ENCODE peak calls at places on chromosomes 16 and 17, in nine cellular contexts. O is coronary artery; P is keratinocyte; E is breast epithelium; F is tibial artery; K is prostate gland; L is cardiac muscle cell; N is CD4-positive, alpha-beta memory T cell; C is kidney. I is an unnamed sample.

GRCh38 chr16:19980866-19981265 is 92.8 kb downstream of the GPR139 start:
- DNase-seq in L (peak), O (no peak), C (no peak), F (no peak), P (no peak), K (no peak), E (no peak), N (no peak), I (no peak)

GRCh38 chr16:28823719-28824547 is 1.1 kb downstream of the ATXN2L start:
- DNase-seq in F (peak), K (peak), P (peak), O (peak), L (peak), E (peak), N (peak), C (peak), I (peak)

GRCh38 chr17:46818319-46818928 is at the start of gene WNT3:
- DNase-seq in P (no peak), F (no peak), L (peak), O (no peak), N (peak), K (no peak), E (no peak), C (no peak), I (peak)

GRCh38 chr17:62950067-62950466 is 16.0 kb upstream of the TANC2 start:
- DNase-seq in K (no peak), L (peak), F (no peak), N (no peak), P (no peak), E (no peak), C (no peak), O (no peak), I (no peak)

GRCh38 chr16:7946142-7946541 is 613.5 kb downstream of the RBFOX1 start:
- DNase-seq in C (no peak), O (no peak), L (no peak), F (no peak), K (no peak), N (no peak), P (no peak), E (no peak), I (no peak)

GRCh38 chr17:10728331-10728730 is 1.5 kb downstream of the TMEM220 start:
- DNase-seq in N (no peak), E (no peak), K (no peak), P (no peak), L (no peak), F (no peak), O (no peak), C (no peak), I (no peak)

GRCh38 chr17:66351701-66352100 is 49.3 kb downstream of the PRKCA start:
- DNase-seq in O (no peak), C (no peak), K (no peak), P (no peak), L (no peak), E (no peak), N (no peak), F (no peak), I (no peak)

GRCh38 chr16:59605706-59606105 is 871.6 kb upstream of the GOT2 start:
- DNase-seq in F (no peak), K (no peak), O (no peak), P (no peak), E (no peak), N (no peak), L (no peak), C (no peak), I (no peak)

GRCh38 chr16:23781176-23781575 is 26.4 kb downstream of the CHP2 start:
- DNase-seq in E (no peak), C (no peak), O (no peak), F (no peak), K (peak), N (no peak), P (no peak), L (no peak), I (no peak)

GRCh38 chr16:27698266-27698665 is 148.3 kb downstream of the KATNIP start:
- DNase-seq in F (peak), C (peak), P (no peak), E (no peak), O (no peak), L (peak), K (no peak), N (no peak), I (no peak)

GRCh38 chr17:83150369-83151055 is 71.1 kb downstream of the METRNL start:
- DNase-seq in N (no peak), E (peak), F (no peak), C (no peak), K (no peak), P (no peak), L (no peak), O (no peak), I (no peak)

GRCh38 chr17:1647802-1648581 is 1.7 kb downstream of the RILP start:
- DNase-seq in P (no peak), N (no peak), K (peak), C (peak), O (no peak), E (no peak), F (peak), L (peak), I (no peak)

GRCh38 chr16:7313170-7313569 is 19.5 kb upstream of the RBFOX1 start:
- DNase-seq in F (no peak), N (no peak), L (peak), P (no peak), K (no peak), E (no peak), O (no peak), C (no peak), I (no peak)

GRCh38 chr16:29925173-29925804 is 737 bp downstream of the KCTD13 start:
- DNase-seq in L (no peak), O (no peak), C (no peak), K (no peak), E (no peak), N (no peak), P (no peak), F (no peak), I (no peak)

GRCh38 chr16:12628526-12628925 is 175.2 kb downstream of the CPPED1 start:
- DNase-seq in L (no peak), N (no peak), E (no peak), F (no peak), P (no peak), O (no peak), K (no peak), C (no peak), I (no peak)
- H3K27ac ChIP-seq in L (no peak), N (no peak), E (no peak), F (no peak), P (no peak), O (no peak), K (no peak), C (no peak), I (no peak)

GRCh38 chr17:75160211-75160610 is 5.9 kb upstream of the JPT1 start:
- DNase-seq in C (no peak), O (no peak), L (no peak), N (no peak), E (no peak), P (no peak), F (no peak), K (no peak), I (no peak)
- H3K27ac ChIP-seq in C (no peak), O (no peak), L (no peak), N (no peak), E (no peak), P (peak), F (no peak), K (no peak), I (peak)

DNA sequence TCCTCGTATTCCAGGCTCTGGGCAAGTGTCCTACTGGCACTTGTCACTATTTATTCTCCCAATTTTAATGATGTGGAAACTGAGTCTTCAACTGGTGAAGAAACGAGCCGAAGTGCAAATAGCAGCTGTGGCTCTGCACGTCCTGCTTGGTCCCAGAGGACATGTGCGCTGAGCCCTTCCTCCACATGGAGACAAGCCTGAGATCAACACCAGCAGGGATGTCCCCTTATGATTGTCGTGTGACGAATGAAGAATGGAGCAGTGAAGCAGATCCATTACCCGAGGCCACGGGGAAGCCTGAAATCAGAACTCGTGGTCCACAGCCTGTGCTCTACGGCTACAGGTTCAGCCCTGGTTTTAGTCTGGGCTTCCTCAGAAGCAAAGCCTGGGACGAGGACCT is 61.0 kb downstream of the FOXL1 start:
- DNase-seq in L (no peak), E (no peak), K (no peak), O (no peak), N (no peak), F (no peak), P (no peak), C (no peak), I (no peak)
- H3K27ac ChIP-seq in L (no peak), E (no peak), K (no peak), O (no peak), N (no peak), F (no peak), P (no peak), C (no peak), I (no peak)

GRCh38 chr17:19943026-19943425 is 34.6 kb downstream of the AKAP10 start:
- DNase-seq in L (no peak), P (no peak), E (no peak), K (no peak), F (no peak), O (no peak), N (no peak), C (no peak), I (no peak)

GRCh38 chr17:19943599-19943998 is 34.0 kb downstream of the AKAP10 start:
- DNase-seq in F (no peak), L (no peak), N (no peak), K (no peak), C (no peak), O (no peak), E (no peak), P (no peak), I (no peak)

GRCh38 chr17:19945009-19945650 is 32.5 kb downstream of the AKAP10 start:
- DNase-seq in C (no peak), P (no peak), N (no peak), E (no peak), K (no peak), L (no peak), F (no peak), O (no peak), I (no peak)

GRCh38 chr17:19946921-19947320 is 30.7 kb downstream of the AKAP10 start:
- DNase-seq in P (no peak), L (no peak), K (no peak), E (no peak), O (no peak), N (no peak), C (no peak), F (no peak), I (no peak)

DNA sequence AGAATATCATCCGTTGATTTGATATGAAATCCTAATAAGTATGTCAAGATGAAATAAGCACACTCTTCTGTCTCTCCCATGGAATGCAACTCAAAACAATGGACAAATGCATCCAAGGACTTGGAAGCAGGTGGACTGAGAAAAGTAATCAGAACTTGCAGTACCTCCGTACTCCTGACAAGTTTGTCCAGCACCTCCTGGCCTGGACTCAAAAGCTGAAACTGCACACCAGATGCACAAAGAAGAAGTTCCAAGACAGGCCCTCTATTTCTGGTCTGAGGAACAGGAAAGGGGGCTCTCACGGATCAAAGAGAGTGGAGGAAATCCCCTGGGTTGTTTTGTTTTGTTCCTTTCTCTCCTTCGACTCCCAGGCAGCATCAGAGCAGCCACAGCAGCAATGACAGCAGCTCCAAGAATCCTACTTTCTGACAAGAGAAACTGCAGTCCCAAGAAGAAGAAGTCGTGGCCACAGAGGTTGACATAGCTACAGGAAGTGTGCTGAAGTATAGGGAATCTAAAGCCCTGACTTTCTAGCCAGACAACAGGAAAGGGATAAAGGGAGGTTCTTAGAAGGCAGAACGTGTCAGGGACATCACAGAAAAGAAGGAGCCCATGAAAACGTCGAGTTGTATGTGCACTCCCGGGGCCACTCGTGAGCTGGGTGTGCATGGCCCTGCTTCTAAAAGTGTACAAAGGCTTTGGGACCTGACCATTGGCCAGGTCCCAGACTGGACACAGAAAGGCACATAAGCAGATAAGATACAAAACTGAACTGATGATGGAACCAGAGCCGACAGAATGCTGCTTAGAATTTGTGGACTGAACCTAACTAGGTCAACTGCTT is 29.3 kb downstream of the AKAP10 start:
- DNase-seq in P (no peak), F (no peak), N (no peak), C (no peak), E (no peak), O (no peak), K (peak), L (peak), I (no peak)
- H3K27ac ChIP-seq in P (no peak), F (no peak), N (no peak), C (no peak), E (no peak), O (no peak), K (peak), L (peak), I (no peak)

GRCh38 chr16:526181-527014 is 1.1 kb upstream of the CAPN15 start:
- DNase-seq in E (peak), L (peak), N (no peak), O (peak), K (no peak), P (no peak), C (no peak), F (no peak), I (no peak)

GRCh38 chr16:524274-525011 is 3.1 kb upstream of the CAPN15 start:
- DNase-seq in N (no peak), C (peak), P (no peak), L (no peak), K (no peak), O (no peak), E (no peak), F (no peak), I (no peak)

GRCh38 chr16:525520-526180 is 1.9 kb upstream of the CAPN15 start:
- DNase-seq in C (peak), L (no peak), P (peak), O (no peak), E (peak), F (no peak), K (no peak), N (no peak), I (peak)

GRCh38 chr16:523097-523741 is 4.3 kb upstream of the CAPN15 start:
- DNase-seq in L (no peak), P (no peak), E (no peak), O (no peak), N (no peak), K (no peak), F (no peak), C (peak), I (no peak)

GRCh38 chr16:525123-525519 is 2.4 kb upstream of the CAPN15 start:
- DNase-seq in L (no peak), O (no peak), K (no peak), P (no peak), E (no peak), C (no peak), N (no peak), F (no peak), I (no peak)
- H3K27ac ChIP-seq in L (peak), O (no peak), K (no peak), P (peak), E (peak), C (peak), N (peak), F (peak), I (peak)

GRCh38 chr17:61205406-61205805 is 194.2 kb upstream of the TBX2 start:
- DNase-seq in F (no peak), N (no peak), O (no peak), L (no peak), K (no peak), P (no peak), C (no peak), E (no peak), I (no peak)

GRCh38 chr17:61202564-61202963 is 197.1 kb upstream of the TBX2 start:
- DNase-seq in P (no peak), F (no peak), K (no peak), O (no peak), C (no peak), N (no peak), L (no peak), E (no peak), I (no peak)

GRCh38 chr17:61203765-61204164 is 195.9 kb upstream of the TBX2 start:
- DNase-seq in F (no peak), N (no peak), P (no peak), E (no peak), K (no peak), C (peak), O (no peak), L (no peak), I (no peak)

GRCh38 chr17:61205931-61206330 is 193.7 kb upstream of the TBX2 start:
- DNase-seq in P (no peak), N (no peak), E (no peak), L (no peak), O (no peak), C (no peak), F (no peak), K (no peak), I (no peak)

DNA sequence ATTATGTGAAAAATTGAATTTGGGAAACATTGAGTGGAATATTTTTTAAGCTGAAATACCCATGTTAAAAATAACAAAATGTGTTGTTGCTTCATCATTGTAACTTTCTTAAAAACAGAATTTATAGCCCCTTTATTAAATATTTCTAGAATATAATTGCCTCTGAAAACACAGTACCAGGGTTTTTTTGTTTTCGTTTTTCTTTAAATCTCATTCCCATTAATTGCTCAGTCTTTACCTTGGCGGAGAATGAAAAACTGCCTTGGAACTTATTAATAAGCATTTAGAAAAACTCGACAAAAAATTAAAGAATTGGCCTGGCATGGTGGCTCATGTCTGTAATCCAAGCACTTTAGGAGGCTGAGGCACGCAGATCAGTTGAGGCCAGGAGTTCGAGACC is 195.2 kb upstream of the TBX2 start:
- DNase-seq in O (no peak), C (no peak), P (no peak), F (no peak), E (no peak), L (no peak), K (no peak), N (no peak), I (no peak)
- H3K27ac ChIP-seq in O (peak), C (no peak), P (no peak), F (peak), E (no peak), L (peak), K (no peak), N (no peak), I (no peak)

GRCh38 chr16:67936124-67936875 is at the start of gene PSMB10:
- DNase-seq in K (peak), C (peak), L (peak), N (no peak), F (peak), E (no peak), P (no peak), O (no peak), I (no peak)
- H3K27ac ChIP-seq in K (peak), C (peak), L (no peak), N (peak), F (peak), E (peak), P (peak), O (peak), I (peak)

GRCh38 chr17:44947461-44948314 is at the start of gene KIF18B:
- DNase-seq in F (peak), O (peak), K (peak), C (peak), N (peak), L (peak), E (peak), P (peak), I (peak)
- H3K27ac ChIP-seq in F (peak), O (peak), K (no peak), C (no peak), N (peak), L (peak), E (peak), P (peak), I (peak)

GRCh38 chr16:78211200-78211599 is 111.7 kb downstream of the WWOX start:
- DNase-seq in E (no peak), O (no peak), K (no peak), C (no peak), F (no peak), L (no peak), P (no peak), N (no peak), I (no peak)
- H3K27ac ChIP-seq in E (peak), O (no peak), K (no peak), C (no peak), F (no peak), L (no peak), P (peak), N (no peak), I (no peak)